ENCODE peak calls at places on chromosomes 13 and 19, in ten cellular contexts. L, U, X, B, P, S, E, G, R and J are unnamed samples.

GRCh38 chr13:24209138-24209537 is 48.6 kb downstream of the SPATA13 start:
- DNase-seq in L (no peak), U (no peak), X (no peak), B (no peak), P (no peak), S (no peak), E (no peak), G (no peak), R (no peak), J (no peak)

GRCh38 chr19:4914736-4915501 is 5.6 kb downstream of the UHRF1 start:
- DNase-seq in L (peak; percentile 25), U (peak; percentile 46), X (no peak), B (peak; percentile 93), P (peak; percentile 85), S (peak; percentile 87), E (no peak), G (no peak), R (no peak), J (no peak)

GRCh38 chr13:101267656-101268055 is 148.7 kb downstream of the NALCN start:
- DNase-seq in L (no peak), U (no peak), X (no peak), B (no peak), P (no peak), S (peak; percentile 81), E (no peak), G (no peak), R (no peak), J (no peak)

GRCh38 chr19:53504903-53505302 is 33.0 kb upstream of the ZNF331 start:
- DNase-seq in L (no peak), U (no peak), X (peak; percentile 40), B (no peak), P (peak; percentile 61), S (no peak), E (no peak), G (no peak), R (no peak), J (no peak)

GRCh38 chr13:44199627-44200207 is 173.9 kb upstream of the SERP2 start:
- DNase-seq in L (no peak), U (peak; percentile 8), X (no peak), B (no peak), P (peak; percentile 52), S (no peak), E (no peak), G (no peak), R (no peak), J (no peak)

GRCh38 chr19:44777715-44778347 is at the start of gene CBLC:
- DNase-seq in L (no peak), U (peak; percentile 95), X (no peak), B (peak; percentile 95), P (peak; percentile 93), S (no peak), E (no peak), G (peak; percentile 89), R (peak; percentile 97), J (no peak)

GRCh38 chr13:80374453-80374852 is 33.5 kb upstream of the SPRY2 start:
- DNase-seq in L (peak; percentile 62), U (peak; percentile 37), X (no peak), B (no peak), P (no peak), S (no peak), E (no peak), G (no peak), R (no peak), J (no peak)

GRCh38 chr19:42132851-42133528 is 744 bp upstream of the POU2F2 start:
- DNase-seq in L (peak; percentile 51), U (peak; percentile 77), X (peak; percentile 26), B (peak; percentile 69), P (peak; percentile 75), S (no peak), E (no peak), G (peak; percentile 54), R (peak; percentile 90), J (no peak)

GRCh38 chr13:20470136-20470535 is 55.5 kb downstream of the CRYL1 start:
- DNase-seq in L (no peak), U (no peak), X (no peak), B (no peak), P (no peak), S (no peak), E (no peak), G (no peak), R (no peak), J (no peak)

GRCh38 chr13:20474515-20474914 is 51.1 kb downstream of the CRYL1 start:
- DNase-seq in L (no peak), U (no peak), X (no peak), B (no peak), P (no peak), S (no peak), E (no peak), G (no peak), R (no peak), J (no peak)

GRCh38 chr13:20473888-20474287 is 51.8 kb downstream of the CRYL1 start:
- DNase-seq in L (no peak), U (no peak), X (no peak), B (no peak), P (no peak), S (no peak), E (no peak), G (no peak), R (no peak), J (no peak)

GRCh38 chr13:20473139-20473538 is 52.5 kb downstream of the CRYL1 start:
- DNase-seq in L (no peak), U (no peak), X (no peak), B (no peak), P (no peak), S (no peak), E (no peak), G (no peak), R (no peak), J (no peak)

DNA sequence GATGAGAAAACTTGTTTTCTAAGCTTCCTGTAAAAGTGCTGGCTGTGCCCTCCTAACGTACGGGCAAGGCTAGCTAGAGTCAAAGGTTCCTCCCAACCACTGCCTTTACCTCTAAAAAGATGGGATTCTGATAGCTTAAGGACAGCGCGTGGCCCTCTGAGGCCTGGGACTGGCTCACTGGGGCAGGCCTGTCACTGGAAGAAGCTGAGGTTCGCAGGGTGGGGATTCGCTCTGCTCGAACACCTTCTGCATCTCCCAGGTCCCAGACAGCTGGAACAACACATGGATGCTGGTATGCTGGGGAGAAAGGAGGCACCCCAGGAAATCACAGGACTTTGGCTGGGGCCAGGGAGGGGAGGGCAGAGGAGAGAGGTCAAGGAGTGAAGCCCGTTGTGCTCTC is 53.1 kb downstream of the CRYL1 start:
- DNase-seq in L (no peak), U (no peak), X (no peak), B (no peak), P (no peak), S (no peak), E (no peak), G (no peak), R (no peak), J (no peak)
- H3K4me1 ChIP-seq in L (no peaks in the 10 kb centered on the region), U (peaks cover 8% of the 10 kb centered on the region), X (no peaks in the 10 kb centered on the region), B (no peaks in the 10 kb centered on the region), P (no peaks in the 10 kb centered on the region), S (no peaks in the 10 kb centered on the region), E (no peaks in the 10 kb centered on the region), G (no peaks in the 10 kb centered on the region), R (no peaks in the 10 kb centered on the region), J (no peaks in the 10 kb centered on the region)

DNA sequence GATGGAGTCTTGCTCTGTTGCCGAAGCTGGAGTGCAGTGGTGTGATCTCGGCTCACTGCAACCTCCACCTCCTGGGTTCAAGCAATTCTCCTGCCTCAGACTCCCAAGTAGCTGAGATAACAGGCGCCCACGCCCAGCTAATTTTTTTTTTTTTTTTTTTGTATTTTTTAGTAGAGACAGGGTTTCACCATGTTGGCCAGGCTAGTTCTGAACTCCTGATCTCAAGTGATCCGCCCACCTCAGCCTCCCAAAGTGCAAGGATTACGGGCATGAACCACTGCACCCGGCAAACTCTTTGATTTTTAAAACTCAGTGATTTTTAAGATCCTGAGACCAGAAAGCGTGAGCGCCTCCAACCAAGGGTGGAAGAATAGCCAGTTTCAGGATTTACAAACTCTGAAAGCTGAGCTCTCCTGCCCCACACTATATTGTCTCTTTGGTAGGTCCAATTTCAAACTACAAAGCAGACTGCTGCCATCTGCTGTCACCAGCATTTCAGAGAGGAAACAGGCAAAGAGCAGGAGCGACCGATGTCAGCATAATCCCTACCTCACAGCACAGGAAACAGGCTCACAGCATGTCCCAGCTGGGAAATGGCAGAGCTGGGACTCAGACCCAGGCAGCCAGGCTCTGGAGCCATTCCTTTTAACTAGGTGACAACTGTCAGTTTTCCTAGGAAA is 9.2 kb downstream of the NOSIP start:
- DNase-seq in L (no peak), U (no peak), X (peak; percentile 52), B (peak; percentile 73), P (peak; percentile 43), S (no peak), E (no peak), G (no peak), R (peak; percentile 67), J (no peak)
- TF ChIP-seq CTCF in L (no peak), U (no peak), X (peak; percentile 5), B (no peak), P (peak; percentile 35), S (no peak), E (no peak), G (no peak), R (peak; percentile 19), J (no peak)

DNA sequence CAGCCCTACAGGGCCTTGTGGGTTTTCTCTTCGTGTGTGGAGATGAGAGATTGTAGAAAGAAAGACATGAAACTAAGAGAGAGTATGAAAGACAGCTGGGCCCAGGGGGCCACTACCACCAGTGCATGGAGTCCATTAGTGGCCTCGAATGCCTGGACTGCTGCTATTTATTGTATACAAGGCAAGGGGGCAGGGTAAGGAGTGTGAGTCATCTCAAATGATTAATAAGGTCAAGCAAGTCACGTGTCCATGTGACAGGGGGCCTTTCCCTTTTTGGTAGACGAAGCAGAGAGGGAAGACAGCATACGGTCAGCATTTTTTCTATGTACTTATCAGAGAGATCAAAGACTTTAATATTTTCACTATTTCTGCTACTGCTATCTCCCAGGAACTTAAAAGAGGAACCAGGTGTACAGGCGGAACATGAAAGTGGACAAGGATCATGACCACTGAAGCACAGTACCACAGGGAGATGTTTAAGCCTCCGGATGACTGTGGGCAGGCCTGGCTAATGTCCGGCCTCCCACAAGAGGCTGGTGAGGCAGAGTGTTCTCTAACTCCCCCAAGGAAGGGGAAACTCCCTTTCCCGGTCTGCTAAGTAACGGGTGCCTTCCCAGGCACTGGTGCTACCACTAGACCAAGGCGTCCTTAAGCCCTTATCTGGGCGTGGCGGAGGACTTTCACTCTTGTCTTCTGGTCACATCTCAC is 25.5 kb downstream of the FGF21 start:
- DNase-seq in L (peak; percentile 18), U (peak; percentile 88), X (peak; percentile 85), B (no peak), P (peak; percentile 60), S (peak; percentile 42), E (peak; percentile 62), G (no peak), R (no peak), J (no peak)
- H3K4me1 ChIP-seq in L (peaks cover 4% of the 10 kb centered on the region), U (peaks cover 61% of the 10 kb centered on the region), X (peaks cover 14% of the 10 kb centered on the region), B (no peaks in the 10 kb centered on the region), P (peaks cover 8% of the 10 kb centered on the region), S (peaks cover 7% of the 10 kb centered on the region), E (no peaks in the 10 kb centered on the region), G (no peaks in the 10 kb centered on the region), R (no peaks in the 10 kb centered on the region), J (no peaks in the 10 kb centered on the region)

DNA sequence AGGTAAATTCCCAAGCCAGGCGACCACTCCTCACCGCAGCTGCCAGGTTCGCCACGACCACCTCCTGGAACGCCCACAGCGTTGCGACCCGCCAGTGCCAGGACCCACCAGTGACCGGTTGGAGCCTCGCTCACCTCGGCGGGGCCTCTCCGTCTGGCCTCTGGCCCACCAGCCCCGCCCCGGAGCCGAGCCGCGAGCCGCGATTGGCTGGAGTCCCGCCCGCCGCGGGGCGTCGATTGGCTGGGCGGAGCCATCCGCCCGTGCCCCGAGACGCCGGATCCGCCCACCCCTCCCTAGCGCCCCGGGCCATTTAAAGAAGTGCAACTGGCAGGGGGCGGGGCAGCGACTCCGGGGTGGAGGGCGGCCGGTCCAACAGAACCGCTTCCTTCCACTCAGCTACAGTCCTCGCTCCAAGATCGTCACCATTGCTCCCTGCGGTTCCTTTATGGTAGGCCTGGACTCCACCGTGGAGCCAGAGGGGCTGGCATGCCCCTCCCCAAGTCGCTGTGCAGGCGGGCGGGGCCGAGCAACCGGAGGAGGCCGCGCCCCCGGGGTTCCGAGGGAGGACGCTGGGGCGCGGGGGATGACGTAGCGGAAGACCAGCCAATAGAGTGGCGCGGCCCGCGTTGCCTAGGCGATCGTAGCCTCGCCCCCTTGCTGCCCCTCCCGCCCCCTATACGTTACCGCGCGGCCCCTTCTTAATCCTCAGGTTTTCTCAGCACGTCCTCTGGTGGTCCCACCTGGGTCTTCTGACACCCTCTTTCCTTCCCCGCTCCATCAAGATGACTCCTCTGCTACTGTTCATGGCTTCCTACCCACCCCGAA is at the start of gene SERTAD3:
- DNase-seq in L (peak; percentile 97), U (peak; percentile 98), X (peak; percentile 97), B (peak; percentile 98), P (peak; percentile 99), S (peak; percentile 91), E (peak; percentile 98), G (peak; percentile 97), R (peak; percentile 96), J (peak; percentile 92)
- TF ChIP-seq CTCF in L (no peak), U (no peak), X (no peak), B (no peak), P (peak; percentile 51), S (no peak), E (no peak), G (no peak), R (peak; percentile 34), J (no peak)